ENCODE peak calls at places on chromosomes 12 and 14, in eight cellular contexts. D is left lung, L is transverse colon, Z is colonic mucosa, A is GM23338, U is aorta, S is ovary, K is left ventricle myocardium inferior. X is an unnamed sample. For H3K36me3, the result is how much of the 10 kb centered on the place peaks cover.

GRCh38 chr12:52903855-52904508 is 894 bp downstream of the KRT8 start:
- DNase-seq in U (peak), Z (peak), L (no peak), K (peak), S (peak), D (peak), A (peak), X (no peak)

GRCh38 chr12:28966049-28966778 is 182.9 kb upstream of the FAR2 start:
- DNase-seq in U (peak), K (peak), D (no peak), A (no peak), S (peak), Z (no peak), L (peak), X (no peak)

GRCh38 chr12:100348657-100349454 is 8.0 kb upstream of the SLC17A8 start:
- DNase-seq in D (no peak), L (no peak), S (no peak), A (peak), Z (no peak), K (no peak), U (no peak), X (no peak)

GRCh38 chr12:98421336-98421735 is 94.1 kb upstream of the TMPO start:
- DNase-seq in S (no peak), L (no peak), K (no peak), D (no peak), Z (no peak), A (no peak), U (no peak), X (no peak)

GRCh38 chr12:64142382-64142781 is 79.7 kb downstream of the KICS2 start:
- DNase-seq in K (no peak), U (no peak), Z (no peak), L (no peak), A (no peak), S (no peak), D (no peak), X (no peak)

GRCh38 chr14:60931206-60931605 is 49.7 kb downstream of the TRMT5 start:
- DNase-seq in K (no peak), Z (no peak), L (no peak), U (no peak), S (no peak), D (no peak), A (no peak), X (no peak)

GRCh38 chr12:52798671-52799497 is 3.0 kb upstream of the KRT3 start:
- DNase-seq in A (no peak), S (no peak), L (no peak), D (no peak), U (no peak), Z (no peak), K (no peak), X (no peak)

GRCh38 chr14:65167072-65167645 is 64.8 kb upstream of the MAX start:
- DNase-seq in L (no peak), D (no peak), Z (no peak), K (no peak), S (no peak), A (peak), U (no peak), X (no peak)

GRCh38 chr14:38078393-38078792 is 129.3 kb upstream of the SSTR1 start:
- DNase-seq in U (no peak), Z (no peak), L (peak), A (no peak), K (no peak), S (no peak), D (no peak), X (no peak)

GRCh38 chr12:117318591-117318990 is 42.8 kb downstream of the NOS1 start:
- DNase-seq in K (no peak), A (no peak), U (no peak), L (no peak), Z (no peak), D (no peak), S (no peak), X (no peak)

GRCh38 chr14:105118646-105119409 is 49.7 kb downstream of the JAG2 start:
- DNase-seq in U (peak), S (no peak), K (no peak), L (no peak), A (no peak), Z (no peak), D (no peak), X (no peak)

GRCh38 chr12:25926536-25926935 is 31.9 kb upstream of the RASSF8 start:
- DNase-seq in A (no peak), Z (no peak), S (no peak), L (no peak), U (no peak), D (no peak), K (no peak), X (no peak)

GRCh38 chr14:79543966-79544365 is 667.3 kb downstream of the DIO2 start:
- DNase-seq in D (no peak), K (no peak), L (no peak), S (no peak), A (peak), U (no peak), Z (no peak), X (no peak)

GRCh38 chr12:27387473-27387872 is 54.8 kb downstream of the BMAL2 start:
- DNase-seq in U (no peak), A (no peak), D (no peak), K (no peak), S (no peak), L (no peak), Z (no peak), X (no peak)

GRCh38 chr12:7502612-7503011 is 965 bp downstream of the CD163 start:
- DNase-seq in K (no peak), A (peak), Z (no peak), U (no peak), S (no peak), L (no peak), D (no peak), X (no peak)

GRCh38 chr12:52063986-52064649 is 5.7 kb upstream of the ATG101 start:
- DNase-seq in S (peak), K (peak), A (no peak), L (peak), U (peak), D (no peak), Z (no peak), X (peak)

GRCh38 chr12:119681139-119681538 is 13.2 kb downstream of the PRKAB1 start:
- DNase-seq in U (no peak), S (no peak), K (no peak), A (no peak), Z (peak), D (no peak), L (peak), X (no peak)
- H3K36me3 ChIP-seq in U (under half), S (under half), K (half or more), A (under half), Z (under half), D (half or more), L (under half), X (half or more)

GRCh38 chr14:22699801-22700564 is 55.8 kb upstream of the OR6J1 start:
- DNase-seq in U (no peak), A (no peak), S (no peak), D (no peak), K (no peak), Z (no peak), L (no peak), X (no peak)
- H3K4me3 ChIP-seq in U (no peak), A (no peak), S (no peak), D (no peak), K (no peak), Z (no peak), L (no peak), X (no peak)

DNA sequence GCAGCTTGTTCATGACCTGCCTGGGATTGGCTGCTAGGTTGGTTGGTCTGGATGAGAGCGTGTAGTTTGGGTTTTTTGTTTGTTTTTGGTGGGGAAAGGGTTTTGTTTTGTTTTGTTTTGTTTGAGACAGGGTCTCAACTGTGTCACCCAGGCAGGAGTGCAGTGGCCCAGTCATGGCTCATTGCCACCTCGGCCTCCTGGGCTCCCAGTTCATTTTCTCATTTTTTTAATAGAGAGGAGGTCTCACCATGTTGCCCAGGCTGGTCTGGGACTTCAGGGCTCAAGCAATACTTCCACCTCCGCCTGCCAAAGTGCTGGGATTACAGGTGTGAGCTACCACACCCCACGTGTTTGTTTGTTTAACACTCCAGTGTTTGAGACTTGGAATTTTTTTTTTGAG is 3.8 kb downstream of the DYNC1H1 start:
- DNase-seq in U (no peak), K (no peak), S (no peak), D (no peak), A (no peak), L (no peak), Z (no peak), X (peak)
- H3K27ac ChIP-seq in U (no peak), K (peak), S (no peak), D (no peak), A (peak), L (no peak), Z (no peak), X (no peak)

DNA sequence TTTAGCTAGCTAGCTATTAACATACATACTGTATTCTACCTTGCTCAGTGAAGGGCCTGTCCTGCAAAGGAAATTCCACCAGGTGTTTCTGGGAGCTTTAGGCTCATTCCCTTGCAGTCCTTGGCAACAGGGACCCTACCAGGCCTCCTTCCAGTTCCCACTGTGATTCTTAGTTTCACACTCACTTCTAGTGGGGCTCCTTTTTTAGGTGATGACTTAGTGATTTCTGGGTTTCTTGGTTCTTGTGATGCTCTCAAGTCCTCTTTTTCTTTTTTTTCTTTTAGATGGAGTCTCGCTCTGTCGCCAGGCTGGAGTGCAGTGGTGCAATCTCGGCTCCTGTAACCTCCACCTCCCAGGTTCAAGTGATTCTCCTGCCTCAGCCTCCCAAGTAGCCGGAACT is 10.4 kb upstream of the STRN3 start:
- DNase-seq in S (no peak), D (no peak), Z (no peak), U (no peak), A (peak), K (no peak), L (no peak), X (no peak)
- H3K36me3 ChIP-seq in S (under half), D (under half), Z (under half), U (under half), A (under half), K (under half), L (under half), X (under half)

GRCh38 chr14:76863724-76864407 is 37.7 kb downstream of the LRRC74A start:
- DNase-seq in L (peak), D (no peak), K (peak), U (no peak), A (no peak), S (no peak), Z (no peak), X (peak)
- H3K4me3 ChIP-seq in L (no peak), D (no peak), K (peak), U (no peak), A (no peak), S (no peak), Z (no peak), X (no peak)

GRCh38 chr12:72901685-72902084 is 629.5 kb downstream of the TRHDE start:
- DNase-seq in Z (no peak), A (no peak), K (no peak), D (no peak), S (no peak), L (no peak), U (no peak), X (no peak)
- H3K27ac ChIP-seq in Z (no peak), A (no peak), K (no peak), D (no peak), S (no peak), L (no peak), U (no peak), X (no peak)

DNA sequence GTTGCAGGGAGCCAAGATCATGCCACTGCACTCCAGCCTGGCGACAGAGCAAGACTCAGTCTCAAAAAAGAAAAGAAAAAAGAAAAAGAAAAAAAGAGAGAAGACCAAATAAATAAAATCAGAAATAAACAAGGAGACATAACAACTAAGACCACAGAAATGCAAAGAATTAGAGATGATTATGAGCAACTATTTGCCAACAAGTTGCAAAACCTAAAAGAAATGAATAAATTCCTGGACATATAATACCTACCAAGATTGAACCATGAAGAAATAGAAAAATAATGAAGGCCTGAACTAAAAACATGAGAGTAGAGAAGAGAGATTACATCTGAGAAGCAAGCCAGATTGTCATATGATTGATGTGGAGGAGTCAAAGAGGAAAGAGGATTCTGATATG is 17.6 kb upstream of the EPS8 start:
- DNase-seq in S (no peak), K (no peak), A (no peak), D (no peak), L (no peak), Z (no peak), U (no peak), X (no peak)
- H3K36me3 ChIP-seq in S (under half), K (under half), A (under half), D (under half), L (under half), Z (under half), U (under half), X (under half)

DNA sequence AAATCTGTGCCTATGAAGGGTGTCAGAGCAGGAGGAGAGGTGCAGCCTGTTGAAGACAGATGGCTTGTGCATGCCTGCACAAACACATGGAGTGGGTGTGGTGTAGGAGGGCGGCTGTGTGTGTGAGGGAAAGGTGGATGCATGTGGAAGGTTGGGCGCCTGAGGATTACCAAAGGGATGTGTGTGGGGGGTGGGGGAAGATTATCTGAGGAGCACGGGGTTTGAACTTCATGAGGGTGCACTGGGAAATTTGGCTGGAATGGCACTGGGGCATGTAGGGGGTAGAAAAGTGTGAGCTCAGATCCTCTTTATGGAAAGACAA is 2.7 kb downstream of the NTF3 start:
- DNase-seq in Z (no peak), U (no peak), S (no peak), K (no peak), D (no peak), A (no peak), L (no peak), X (no peak)
- H3K4me3 ChIP-seq in Z (no peak), U (peak), S (no peak), K (no peak), D (no peak), A (peak), L (no peak), X (no peak)

DNA sequence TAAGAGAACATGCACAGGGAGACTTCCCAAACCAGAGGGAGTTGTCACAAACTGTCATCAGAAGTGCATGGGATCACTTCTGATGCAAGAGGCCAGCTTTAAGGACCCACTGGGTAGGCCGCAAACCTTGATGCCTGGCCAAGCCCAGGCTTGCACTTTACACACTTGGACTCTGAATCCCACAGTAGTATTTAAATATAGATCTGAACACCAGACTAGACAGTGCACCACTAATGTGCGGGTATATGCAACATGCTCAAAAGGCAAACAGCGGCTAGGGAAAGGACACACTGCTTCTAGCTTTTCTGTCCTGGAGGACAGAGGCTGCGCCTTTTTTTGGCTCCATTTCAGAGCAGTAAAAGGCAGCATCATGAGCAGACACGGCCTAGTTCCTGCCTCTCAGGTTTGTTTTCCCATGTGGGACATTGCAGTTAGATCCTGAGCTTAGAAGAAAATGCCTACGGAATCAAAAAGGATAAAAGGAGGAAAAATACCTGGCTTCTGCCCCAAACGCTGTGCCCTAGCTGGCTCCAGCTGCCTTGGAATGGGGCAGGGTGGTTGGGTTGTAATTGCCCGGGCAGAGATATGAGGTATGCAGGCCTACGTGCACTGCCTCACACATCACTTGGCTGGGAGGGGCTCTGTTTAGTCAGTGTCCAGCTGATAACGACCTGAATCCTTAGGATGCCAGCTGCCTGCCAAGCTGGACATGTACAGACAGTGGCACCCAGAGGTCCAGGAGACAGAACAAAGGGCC is 84.5 kb upstream of the EGLN3 start:
- DNase-seq in Z (peak), L (peak), D (no peak), U (no peak), K (peak), A (no peak), S (no peak), X (no peak)
- H3K27ac ChIP-seq in Z (peak), L (peak), D (no peak), U (no peak), K (peak), A (no peak), S (no peak), X (peak)

DNA sequence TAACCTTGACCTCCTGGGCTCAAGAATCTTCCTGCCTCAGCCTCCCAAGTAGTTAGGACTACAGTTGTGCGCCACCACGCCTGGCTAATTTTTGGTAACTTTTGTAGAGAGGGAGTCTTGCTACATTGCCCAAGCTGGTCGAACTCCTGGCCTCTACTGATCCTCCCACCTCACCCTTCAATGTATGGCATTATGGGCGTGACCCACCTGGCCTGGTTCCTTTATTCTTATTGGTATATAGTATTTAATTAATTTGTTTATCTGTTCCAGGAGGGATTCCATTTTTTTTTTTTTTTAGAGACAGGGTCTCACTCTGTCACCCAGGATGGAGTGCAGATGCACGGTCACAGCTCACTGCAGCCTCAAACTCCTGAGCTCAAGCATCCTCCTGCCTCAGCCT is 40.9 kb upstream of the EAPP start:
- DNase-seq in D (peak), S (no peak), Z (no peak), K (no peak), L (no peak), A (no peak), U (peak), X (no peak)
- H3K36me3 ChIP-seq in D (half or more), S (under half), Z (under half), K (half or more), L (under half), A (under half), U (under half), X (half or more)

X was measured in right atrium auricular region.